ENCODE peak calls at places on chromosomes 7 and 10, in seven cellular contexts. One of them, this sample, is unnamed. For H3K27me3, the result is how much of the 10 kb centered on the place peaks cover.

GRCh38 chr10:116970050-116970449 is 34.9 kb downstream of the SHTN1 start:
- DNase-seq in breast epithelium: no peak
- DNase-seq in CD4-positive, alpha-beta memory T cell: no peak
- DNase-seq in heart left ventricle: no peak
- DNase-seq in RWPE2: no peak
- DNase-seq in psoas muscle: no peak
- DNase-seq in GM23248: no peak
- DNase-seq in this sample: no peak

GRCh38 chr10:69734797-69735468 is 66.8 kb upstream of the COL13A1 start:
- DNase-seq in RWPE2: no peak
- DNase-seq in CD4-positive, alpha-beta memory T cell: no peak
- DNase-seq in psoas muscle: peak
- DNase-seq in breast epithelium: no peak
- DNase-seq in heart left ventricle: no peak
- DNase-seq in GM23248: no peak
- DNase-seq in this sample: no peak

GRCh38 chr7:97271619-97272018 is 154.1 kb downstream of the SDHAF3 start:
- DNase-seq in psoas muscle: no peak
- DNase-seq in heart left ventricle: no peak
- DNase-seq in RWPE2: no peak
- DNase-seq in breast epithelium: no peak
- DNase-seq in GM23248: no peak
- DNase-seq in CD4-positive, alpha-beta memory T cell: no peak
- DNase-seq in this sample: no peak

GRCh38 chr7:126605056-126605455 is 647.7 kb downstream of the GRM8 start:
- DNase-seq in RWPE2: no peak
- DNase-seq in psoas muscle: no peak
- DNase-seq in GM23248: no peak
- DNase-seq in breast epithelium: no peak
- DNase-seq in heart left ventricle: no peak
- DNase-seq in CD4-positive, alpha-beta memory T cell: no peak
- DNase-seq in this sample: no peak

GRCh38 chr10:17643339-17643754 is 604 bp upstream of the STAM start:
- DNase-seq in RWPE2: peak
- DNase-seq in heart left ventricle: peak
- DNase-seq in GM23248: peak
- DNase-seq in breast epithelium: peak
- DNase-seq in psoas muscle: peak
- DNase-seq in CD4-positive, alpha-beta memory T cell: no peak
- DNase-seq in this sample: peak

GRCh38 chr10:78253072-78253853 is 219.6 kb downstream of the RPS24 start:
- DNase-seq in GM23248: no peak
- DNase-seq in CD4-positive, alpha-beta memory T cell: no peak
- DNase-seq in RWPE2: no peak
- DNase-seq in psoas muscle: no peak
- DNase-seq in heart left ventricle: no peak
- DNase-seq in breast epithelium: no peak
- DNase-seq in this sample: no peak

GRCh38 chr10:30719832-30720231 is 90.3 kb upstream of the LYZL2 start:
- DNase-seq in breast epithelium: no peak
- DNase-seq in CD4-positive, alpha-beta memory T cell: no peak
- DNase-seq in psoas muscle: no peak
- DNase-seq in RWPE2: no peak
- DNase-seq in heart left ventricle: no peak
- DNase-seq in GM23248: no peak
- DNase-seq in this sample: no peak

GRCh38 chr7:155590215-155591023 is 44.1 kb upstream of the CNPY1 start:
- DNase-seq in RWPE2: no peak
- DNase-seq in GM23248: peak
- DNase-seq in psoas muscle: no peak
- DNase-seq in heart left ventricle: peak
- DNase-seq in CD4-positive, alpha-beta memory T cell: no peak
- DNase-seq in breast epithelium: no peak
- DNase-seq in this sample: peak

GRCh38 chr7:151110941-151111645 is 24.8 kb downstream of the AGAP3 start:
- DNase-seq in RWPE2: no peak
- DNase-seq in breast epithelium: peak
- DNase-seq in CD4-positive, alpha-beta memory T cell: peak
- DNase-seq in heart left ventricle: peak
- DNase-seq in psoas muscle: peak
- DNase-seq in GM23248: peak
- DNase-seq in this sample: peak

GRCh38 chr7:44348300-44348699 is 22.9 kb upstream of the CAMK2B start:
- DNase-seq in GM23248: peak
- DNase-seq in CD4-positive, alpha-beta memory T cell: no peak
- DNase-seq in breast epithelium: no peak
- DNase-seq in RWPE2: no peak
- DNase-seq in psoas muscle: no peak
- DNase-seq in heart left ventricle: no peak
- DNase-seq in this sample: no peak

GRCh38 chr10:69405221-69405620 is 11.5 kb downstream of the TACR2 start:
- DNase-seq in psoas muscle: no peak
- DNase-seq in GM23248: peak
- DNase-seq in breast epithelium: no peak
- DNase-seq in RWPE2: no peak
- DNase-seq in CD4-positive, alpha-beta memory T cell: no peak
- DNase-seq in heart left ventricle: no peak
- DNase-seq in this sample: no peak

GRCh38 chr10:24907956-24908355 is 44.5 kb downstream of the PRTFDC1 start:
- DNase-seq in breast epithelium: no peak
- DNase-seq in CD4-positive, alpha-beta memory T cell: no peak
- DNase-seq in heart left ventricle: no peak
- DNase-seq in RWPE2: no peak
- DNase-seq in psoas muscle: no peak
- DNase-seq in GM23248: no peak
- DNase-seq in this sample: no peak

GRCh38 chr10:96374985-96375830 is 16.4 kb upstream of the OPALIN start:
- DNase-seq in GM23248: peak
- DNase-seq in heart left ventricle: peak
- DNase-seq in psoas muscle: peak
- DNase-seq in RWPE2: no peak
- DNase-seq in breast epithelium: peak
- DNase-seq in CD4-positive, alpha-beta memory T cell: peak
- DNase-seq in this sample: peak

GRCh38 chr7:142477079-142477651 is 219.3 kb upstream of the PRSS58 start:
- DNase-seq in heart left ventricle: no peak
- DNase-seq in breast epithelium: no peak
- DNase-seq in CD4-positive, alpha-beta memory T cell: no peak
- DNase-seq in GM23248: peak
- DNase-seq in RWPE2: no peak
- DNase-seq in psoas muscle: no peak
- DNase-seq in this sample: no peak

GRCh38 chr10:49303711-49304110 is 4.7 kb downstream of the C10orf71 start:
- DNase-seq in CD4-positive, alpha-beta memory T cell: no peak
- DNase-seq in breast epithelium: no peak
- DNase-seq in GM23248: no peak
- DNase-seq in heart left ventricle: no peak
- DNase-seq in RWPE2: no peak
- DNase-seq in psoas muscle: no peak
- DNase-seq in this sample: peak

GRCh38 chr10:47286591-47287325 is 13.2 kb upstream of the GDF10 start:
- DNase-seq in GM23248: no peak
- DNase-seq in psoas muscle: no peak
- DNase-seq in heart left ventricle: no peak
- DNase-seq in RWPE2: no peak
- DNase-seq in CD4-positive, alpha-beta memory T cell: no peak
- DNase-seq in breast epithelium: no peak
- DNase-seq in this sample: no peak

GRCh38 chr7:105654994-105655900 is 74.0 kb upstream of the EFCAB10 start:
- DNase-seq in RWPE2: no peak
- DNase-seq in GM23248: peak
- DNase-seq in heart left ventricle: peak
- DNase-seq in CD4-positive, alpha-beta memory T cell: no peak
- DNase-seq in psoas muscle: no peak
- DNase-seq in breast epithelium: no peak
- DNase-seq in this sample: peak

GRCh38 chr7:38678342-38679054 is 47.3 kb upstream of the AMPH start:
- DNase-seq in heart left ventricle: no peak
- DNase-seq in CD4-positive, alpha-beta memory T cell: no peak
- DNase-seq in GM23248: no peak
- DNase-seq in psoas muscle: no peak
- DNase-seq in breast epithelium: no peak
- DNase-seq in RWPE2: no peak
- DNase-seq in this sample: no peak

GRCh38 chr7:154868901-154869300 is 134.0 kb downstream of the PAXIP1 start:
- DNase-seq in CD4-positive, alpha-beta memory T cell: no peak
- DNase-seq in RWPE2: no peak
- DNase-seq in breast epithelium: no peak
- DNase-seq in heart left ventricle: no peak
- DNase-seq in GM23248: no peak
- DNase-seq in psoas muscle: no peak
- DNase-seq in this sample: no peak

GRCh38 chr7:123154231-123154860 is 45.4 kb downstream of the SLC13A1 start:
- DNase-seq in RWPE2: no peak
- DNase-seq in GM23248: peak
- DNase-seq in breast epithelium: peak
- DNase-seq in CD4-positive, alpha-beta memory T cell: no peak
- DNase-seq in heart left ventricle: peak
- DNase-seq in psoas muscle: peak
- DNase-seq in this sample: peak

GRCh38 chr7:26789481-26790175 is 74.8 kb downstream of the SKAP2 start:
- DNase-seq in heart left ventricle: no peak
- DNase-seq in RWPE2: no peak
- DNase-seq in breast epithelium: no peak
- DNase-seq in psoas muscle: no peak
- DNase-seq in GM23248: no peak
- DNase-seq in CD4-positive, alpha-beta memory T cell: no peak
- DNase-seq in this sample: no peak

GRCh38 chr7:37924399-37924798 is 4.0 kb downstream of the EPDR1 start:
- DNase-seq in psoas muscle: no peak
- DNase-seq in breast epithelium: no peak
- DNase-seq in GM23248: no peak
- DNase-seq in CD4-positive, alpha-beta memory T cell: no peak
- DNase-seq in heart left ventricle: no peak
- DNase-seq in RWPE2: no peak
- DNase-seq in this sample: no peak

GRCh38 chr7:152673902-152674301 is 2.0 kb downstream of the XRCC2 start:
- DNase-seq in GM23248: no peak
- DNase-seq in breast epithelium: no peak
- DNase-seq in CD4-positive, alpha-beta memory T cell: no peak
- DNase-seq in psoas muscle: no peak
- DNase-seq in RWPE2: no peak
- DNase-seq in heart left ventricle: no peak
- DNase-seq in this sample: no peak

DNA sequence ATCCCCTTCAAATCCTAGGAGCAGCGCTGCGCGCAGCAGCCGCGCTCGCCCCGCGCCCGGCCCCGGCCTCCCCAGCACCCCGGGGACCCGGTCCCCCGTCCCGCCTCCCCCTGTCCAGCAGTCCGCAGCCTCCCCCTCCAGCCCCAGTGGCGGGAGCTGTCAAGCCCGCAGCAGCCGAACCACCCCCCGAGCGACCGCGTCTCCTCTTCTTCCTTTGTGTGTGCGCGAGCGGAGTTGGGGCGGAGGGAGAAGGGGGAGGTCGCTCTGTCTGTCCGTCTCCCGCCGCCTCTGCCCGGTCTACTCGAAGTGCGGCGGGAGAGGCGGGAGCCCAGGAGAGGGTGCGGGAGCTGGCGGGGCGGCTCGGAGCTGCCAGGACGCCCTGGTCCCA is 375 bp upstream of the CHN2 start:
- DNase-seq in GM23248: peak
- DNase-seq in CD4-positive, alpha-beta memory T cell: no peak
- DNase-seq in breast epithelium: no peak
- DNase-seq in psoas muscle: peak
- DNase-seq in RWPE2: peak
- DNase-seq in heart left ventricle: peak
- DNase-seq in this sample: peak
- H3K27me3 ChIP-seq in GM23248: half or more
- H3K27me3 ChIP-seq in CD4-positive, alpha-beta memory T cell: under half
- H3K27me3 ChIP-seq in breast epithelium: under half
- H3K27me3 ChIP-seq in psoas muscle: under half
- H3K27me3 ChIP-seq in RWPE2: under half
- H3K27me3 ChIP-seq in heart left ventricle: under half
- H3K27me3 ChIP-seq in this sample: under half

DNA sequence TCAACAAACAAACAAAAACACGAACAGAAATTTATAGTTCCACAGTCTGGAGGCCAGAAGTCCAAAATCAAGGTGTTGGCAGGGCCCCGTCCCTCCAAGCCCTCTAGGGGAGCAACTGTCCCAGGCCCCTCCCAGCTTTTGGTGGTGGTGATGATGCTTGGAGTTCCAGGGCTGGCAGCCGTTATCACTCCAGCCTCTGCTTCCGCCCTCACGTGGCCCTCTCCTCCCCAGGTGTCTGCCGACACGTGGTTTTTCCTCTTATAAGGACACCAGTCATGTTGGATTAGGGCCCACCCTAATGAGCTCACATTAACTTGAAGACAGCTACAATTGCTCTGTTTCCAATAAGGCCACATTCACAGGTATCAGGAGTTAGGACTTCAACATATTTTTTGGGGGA is 49.7 kb downstream of the MICALL2 start:
- DNase-seq in heart left ventricle: no peak
- DNase-seq in psoas muscle: no peak
- DNase-seq in RWPE2: no peak
- DNase-seq in breast epithelium: no peak
- DNase-seq in CD4-positive, alpha-beta memory T cell: no peak
- DNase-seq in GM23248: no peak
- DNase-seq in this sample: no peak
- H3K27me3 ChIP-seq in heart left ventricle: half or more
- H3K27me3 ChIP-seq in psoas muscle: under half
- H3K27me3 ChIP-seq in RWPE2: under half
- H3K27me3 ChIP-seq in breast epithelium: under half
- H3K27me3 ChIP-seq in CD4-positive, alpha-beta memory T cell: under half
- H3K27me3 ChIP-seq in GM23248: under half
- H3K27me3 ChIP-seq in this sample: under half

GRCh38 chr7:158534598-158534997 is 53.0 kb downstream of the PTPRN2 start:
- DNase-seq in breast epithelium: no peak
- DNase-seq in CD4-positive, alpha-beta memory T cell: no peak
- DNase-seq in psoas muscle: no peak
- DNase-seq in RWPE2: no peak
- DNase-seq in GM23248: no peak
- DNase-seq in heart left ventricle: no peak
- DNase-seq in this sample: no peak
- H3K27me3 ChIP-seq in breast epithelium: under half
- H3K27me3 ChIP-seq in CD4-positive, alpha-beta memory T cell: under half
- H3K27me3 ChIP-seq in psoas muscle: under half
- H3K27me3 ChIP-seq in RWPE2: under half
- H3K27me3 ChIP-seq in GM23248: under half
- H3K27me3 ChIP-seq in heart left ventricle: under half
- H3K27me3 ChIP-seq in this sample: under half

DNA sequence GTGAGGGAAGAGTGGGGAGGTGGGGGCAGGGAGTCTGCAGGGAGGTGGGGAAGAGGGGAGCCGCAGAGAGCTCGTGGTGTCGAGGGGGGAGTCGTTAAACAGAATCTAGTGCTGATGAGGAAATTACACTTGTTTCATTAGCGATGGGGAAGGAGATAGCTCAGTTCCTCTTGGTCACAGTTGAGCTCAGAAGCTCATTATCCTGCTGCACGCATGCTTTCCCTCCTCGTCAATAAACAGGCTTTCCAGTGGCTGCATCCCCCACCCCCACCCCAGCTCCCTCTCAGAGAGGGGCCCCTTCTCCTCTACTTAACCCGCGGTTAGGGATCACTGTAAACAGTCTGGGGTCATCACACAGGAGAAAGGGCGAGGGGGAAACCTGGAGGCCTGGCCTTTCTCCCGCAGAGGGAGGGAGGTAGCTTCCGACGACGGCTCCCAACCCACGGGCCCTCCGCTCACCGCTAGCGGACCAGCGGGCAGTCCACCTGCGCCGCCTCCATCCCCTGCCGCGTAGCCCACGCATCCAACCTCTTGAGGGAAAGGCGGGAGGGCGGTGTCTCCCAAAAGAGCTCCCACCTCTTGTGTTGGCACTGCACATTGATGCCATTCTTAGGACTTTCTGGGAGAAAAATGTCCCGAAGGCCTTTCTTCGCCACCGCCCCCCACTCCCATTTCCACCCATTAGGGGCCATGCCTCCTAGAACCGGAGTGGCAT is 80.7 kb downstream of the PAX2 start:
- DNase-seq in heart left ventricle: no peak
- DNase-seq in CD4-positive, alpha-beta memory T cell: no peak
- DNase-seq in GM23248: no peak
- DNase-seq in psoas muscle: no peak
- DNase-seq in breast epithelium: no peak
- DNase-seq in RWPE2: no peak
- DNase-seq in this sample: no peak
- H3K27me3 ChIP-seq in heart left ventricle: half or more
- H3K27me3 ChIP-seq in CD4-positive, alpha-beta memory T cell: under half
- H3K27me3 ChIP-seq in GM23248: half or more
- H3K27me3 ChIP-seq in psoas muscle: under half
- H3K27me3 ChIP-seq in breast epithelium: under half
- H3K27me3 ChIP-seq in RWPE2: half or more
- H3K27me3 ChIP-seq in this sample: under half